ENCODE peak calls at places on chromosomes 2 and 18, in ten cellular contexts. One of them, this sample, is unnamed.

GRCh38 chr18:33444699-33445098 is 4.2 kb upstream of the CCDC178 start:
- DNase-seq in body of pancreas: no peak
- DNase-seq in Kasumi-1: no peak
- DNase-seq in GM04504: no peak
- DNase-seq in 8988T: no peak
- DNase-seq in NCI-H774: no peak
- DNase-seq in NCI-H1417: no peak
- DNase-seq in NCI-H460: no peak
- DNase-seq in stimulated activated CD4-positive, alpha-beta T cell treated with anti-CD3 and anti-CD28 coated beads, Interleukin-12 subunit alpha, Interleukin-12 subunit beta, amount 100 ng/mL, for 24 hours: no peak
- DNase-seq in cardiac septum: no peak
- DNase-seq in this sample: no peak

GRCh38 chr2:108129636-108130035 is 110.1 kb upstream of the SULT1C3 start:
- DNase-seq in cardiac septum: no peak
- DNase-seq in stimulated activated CD4-positive, alpha-beta T cell treated with anti-CD3 and anti-CD28 coated beads, Interleukin-12 subunit alpha, Interleukin-12 subunit beta, amount 100 ng/mL, for 24 hours: no peak
- DNase-seq in NCI-H460: no peak
- DNase-seq in NCI-H1417: no peak
- DNase-seq in GM04504: no peak
- DNase-seq in NCI-H774: no peak
- DNase-seq in Kasumi-1: no peak
- DNase-seq in body of pancreas: no peak
- DNase-seq in 8988T: no peak
- DNase-seq in this sample: no peak

GRCh38 chr2:209307161-209308001 is 116.5 kb upstream of the MAP2 start:
- DNase-seq in cardiac septum: no peak
- DNase-seq in 8988T: no peak
- DNase-seq in NCI-H1417: no peak
- DNase-seq in Kasumi-1: no peak
- DNase-seq in stimulated activated CD4-positive, alpha-beta T cell treated with anti-CD3 and anti-CD28 coated beads, Interleukin-12 subunit alpha, Interleukin-12 subunit beta, amount 100 ng/mL, for 24 hours: no peak
- DNase-seq in body of pancreas: no peak
- DNase-seq in NCI-H460: no peak
- DNase-seq in GM04504: no peak
- DNase-seq in NCI-H774: no peak
- DNase-seq in this sample: no peak

GRCh38 chr2:217657252-217657651 is 345.5 kb downstream of the TNS1 start:
- DNase-seq in cardiac septum: no peak
- DNase-seq in body of pancreas: no peak
- DNase-seq in NCI-H774: no peak
- DNase-seq in GM04504: no peak
- DNase-seq in stimulated activated CD4-positive, alpha-beta T cell treated with anti-CD3 and anti-CD28 coated beads, Interleukin-12 subunit alpha, Interleukin-12 subunit beta, amount 100 ng/mL, for 24 hours: no peak
- DNase-seq in NCI-H460: no peak
- DNase-seq in Kasumi-1: no peak
- DNase-seq in 8988T: no peak
- DNase-seq in NCI-H1417: no peak
- DNase-seq in this sample: no peak

GRCh38 chr18:41131050-41131449 is 824.0 kb upstream of the PIK3C3 start:
- DNase-seq in 8988T: no peak
- DNase-seq in Kasumi-1: no peak
- DNase-seq in NCI-H1417: no peak
- DNase-seq in cardiac septum: no peak
- DNase-seq in GM04504: no peak
- DNase-seq in body of pancreas: no peak
- DNase-seq in NCI-H774: no peak
- DNase-seq in NCI-H460: no peak
- DNase-seq in stimulated activated CD4-positive, alpha-beta T cell treated with anti-CD3 and anti-CD28 coated beads, Interleukin-12 subunit alpha, Interleukin-12 subunit beta, amount 100 ng/mL, for 24 hours: no peak
- DNase-seq in this sample: no peak

GRCh38 chr2:188333751-188334524 is 42.3 kb downstream of the GULP1 start:
- DNase-seq in NCI-H460: no peak
- DNase-seq in Kasumi-1: no peak
- DNase-seq in GM04504: no peak
- DNase-seq in 8988T: no peak
- DNase-seq in NCI-H774: no peak
- DNase-seq in body of pancreas: peak
- DNase-seq in cardiac septum: no peak
- DNase-seq in stimulated activated CD4-positive, alpha-beta T cell treated with anti-CD3 and anti-CD28 coated beads, Interleukin-12 subunit alpha, Interleukin-12 subunit beta, amount 100 ng/mL, for 24 hours: no peak
- DNase-seq in NCI-H1417: no peak
- DNase-seq in this sample: no peak

GRCh38 chr2:142973160-142973821 is 95.8 kb downstream of the KYNU start:
- DNase-seq in stimulated activated CD4-positive, alpha-beta T cell treated with anti-CD3 and anti-CD28 coated beads, Interleukin-12 subunit alpha, Interleukin-12 subunit beta, amount 100 ng/mL, for 24 hours: no peak
- DNase-seq in 8988T: no peak
- DNase-seq in NCI-H1417: no peak
- DNase-seq in NCI-H460: no peak
- DNase-seq in Kasumi-1: no peak
- DNase-seq in GM04504: no peak
- DNase-seq in body of pancreas: no peak
- DNase-seq in cardiac septum: no peak
- DNase-seq in NCI-H774: no peak
- DNase-seq in this sample: no peak

GRCh38 chr2:86790134-86790827 is 432 bp downstream of the CD8A start:
- DNase-seq in cardiac septum: no peak
- DNase-seq in 8988T: no peak
- DNase-seq in body of pancreas: peak
- DNase-seq in Kasumi-1: no peak
- DNase-seq in NCI-H1417: no peak
- DNase-seq in NCI-H774: no peak
- DNase-seq in NCI-H460: no peak
- DNase-seq in stimulated activated CD4-positive, alpha-beta T cell treated with anti-CD3 and anti-CD28 coated beads, Interleukin-12 subunit alpha, Interleukin-12 subunit beta, amount 100 ng/mL, for 24 hours: no peak
- DNase-seq in GM04504: no peak
- DNase-seq in this sample: no peak

GRCh38 chr2:230869691-230870543 is 5.2 kb downstream of the ITM2C start:
- DNase-seq in NCI-H1417: no peak
- DNase-seq in GM04504: no peak
- DNase-seq in 8988T: no peak
- DNase-seq in stimulated activated CD4-positive, alpha-beta T cell treated with anti-CD3 and anti-CD28 coated beads, Interleukin-12 subunit alpha, Interleukin-12 subunit beta, amount 100 ng/mL, for 24 hours: no peak
- DNase-seq in body of pancreas: no peak
- DNase-seq in NCI-H460: no peak
- DNase-seq in cardiac septum: peak
- DNase-seq in Kasumi-1: peak
- DNase-seq in NCI-H774: no peak
- DNase-seq in this sample: peak

This sample was measured in left lobe of liver.